ENCODE peak calls at places on chromosomes 13 and 19, in eight cellular contexts. One of them, this sample, is unnamed.

GRCh38 chr13:111213964-111214726 is 99.0 kb downstream of the ARHGEF7 start:
- DNase-seq in astrocyte of the spinal cord: no peak
- DNase-seq in OCI-LY7: peak
- DNase-seq in ascending aorta: no peak
- DNase-seq in lower leg skin: no peak
- DNase-seq in AG10803: no peak
- DNase-seq in neural progenitor cell: no peak
- DNase-seq in GM23338: peak
- DNase-seq in this sample: no peak

GRCh38 chr19:53555352-53555751 is 17.4 kb downstream of the ZNF331 start:
- DNase-seq in astrocyte of the spinal cord: no peak
- DNase-seq in OCI-LY7: no peak
- DNase-seq in ascending aorta: no peak
- DNase-seq in lower leg skin: no peak
- DNase-seq in AG10803: no peak
- DNase-seq in neural progenitor cell: no peak
- DNase-seq in GM23338: no peak
- DNase-seq in this sample: no peak

GRCh38 chr19:604355-604754 is 14.7 kb downstream of the HCN2 start:
- DNase-seq in astrocyte of the spinal cord: no peak
- DNase-seq in OCI-LY7: peak
- DNase-seq in ascending aorta: no peak
- DNase-seq in lower leg skin: no peak
- DNase-seq in AG10803: no peak
- DNase-seq in neural progenitor cell: no peak
- DNase-seq in GM23338: no peak
- DNase-seq in this sample: no peak

GRCh38 chr19:43715776-43716175 is at the start of gene IRGC:
- DNase-seq in astrocyte of the spinal cord: no peak
- DNase-seq in OCI-LY7: no peak
- DNase-seq in ascending aorta: no peak
- DNase-seq in lower leg skin: no peak
- DNase-seq in AG10803: no peak
- DNase-seq in neural progenitor cell: no peak
- DNase-seq in GM23338: no peak
- DNase-seq in this sample: no peak

GRCh38 chr13:56909896-56910600 is 230.7 kb upstream of the PRR20A start:
- DNase-seq in astrocyte of the spinal cord: no peak
- DNase-seq in OCI-LY7: no peak
- DNase-seq in ascending aorta: no peak
- DNase-seq in lower leg skin: no peak
- DNase-seq in AG10803: no peak
- DNase-seq in neural progenitor cell: no peak
- DNase-seq in GM23338: no peak
- DNase-seq in this sample: no peak

GRCh38 chr19:58007285-58007684 is 4.7 kb upstream of the ZNF606 start:
- DNase-seq in astrocyte of the spinal cord: no peak
- DNase-seq in OCI-LY7: peak
- DNase-seq in ascending aorta: no peak
- DNase-seq in lower leg skin: no peak
- DNase-seq in AG10803: no peak
- DNase-seq in neural progenitor cell: no peak
- DNase-seq in GM23338: peak
- DNase-seq in this sample: peak

GRCh38 chr19:47036233-47036651 is 12.2 kb downstream of the TMEM160 start:
- DNase-seq in astrocyte of the spinal cord: no peak
- DNase-seq in OCI-LY7: no peak
- DNase-seq in ascending aorta: no peak
- DNase-seq in lower leg skin: no peak
- DNase-seq in AG10803: peak
- DNase-seq in neural progenitor cell: peak
- DNase-seq in GM23338: no peak
- DNase-seq in this sample: no peak

GRCh38 chr13:39777527-39778061 is 122.1 kb downstream of the COG6 start:
- DNase-seq in astrocyte of the spinal cord: peak
- DNase-seq in OCI-LY7: peak
- DNase-seq in ascending aorta: no peak
- DNase-seq in lower leg skin: no peak
- DNase-seq in AG10803: peak
- DNase-seq in neural progenitor cell: peak
- DNase-seq in GM23338: peak
- DNase-seq in this sample: peak

GRCh38 chr13:30808600-30808999 is 73.3 kb downstream of the ALOX5AP start:
- DNase-seq in astrocyte of the spinal cord: no peak
- DNase-seq in OCI-LY7: no peak
- DNase-seq in ascending aorta: no peak
- DNase-seq in lower leg skin: no peak
- DNase-seq in AG10803: no peak
- DNase-seq in neural progenitor cell: no peak
- DNase-seq in GM23338: no peak
- DNase-seq in this sample: peak

DNA sequence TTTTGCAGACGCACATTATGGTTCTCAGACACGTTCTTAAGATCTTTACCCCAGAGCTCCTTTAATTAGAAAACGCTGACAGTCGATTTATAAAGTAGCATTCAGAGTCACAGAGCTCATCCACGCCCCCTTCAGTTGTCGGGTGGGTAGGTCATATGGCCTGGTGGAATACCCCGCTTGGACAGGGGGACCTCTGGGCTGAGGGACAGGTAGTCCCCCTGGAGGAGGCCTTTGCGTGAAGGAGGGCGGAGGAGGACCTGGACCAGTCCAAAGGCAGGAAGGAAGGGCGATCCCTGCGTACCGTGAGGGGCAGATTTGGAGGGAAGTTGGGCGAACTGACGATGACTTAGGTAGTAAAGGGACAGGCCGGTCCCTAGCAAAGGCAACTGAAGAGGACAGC is 20.5 kb downstream of the VASP start:
- DNase-seq in astrocyte of the spinal cord: no peak
- DNase-seq in OCI-LY7: no peak
- DNase-seq in ascending aorta: no peak
- DNase-seq in lower leg skin: no peak
- DNase-seq in AG10803: no peak
- DNase-seq in neural progenitor cell: peak
- DNase-seq in GM23338: peak
- DNase-seq in this sample: no peak
- TF ChIP-seq CTCF in astrocyte of the spinal cord: no peak
- TF ChIP-seq CTCF in OCI-LY7: no peak
- TF ChIP-seq CTCF in ascending aorta: no peak
- TF ChIP-seq CTCF in lower leg skin: no peak
- TF ChIP-seq CTCF in AG10803: no peak
- TF ChIP-seq CTCF in neural progenitor cell: peak
- TF ChIP-seq CTCF in GM23338: peak
- TF ChIP-seq CTCF in this sample: no peak

GRCh38 chr19:4676955-4677731 is 7.0 kb upstream of the MYDGF start:
- DNase-seq in astrocyte of the spinal cord: peak
- DNase-seq in OCI-LY7: peak
- DNase-seq in ascending aorta: no peak
- DNase-seq in lower leg skin: no peak
- DNase-seq in AG10803: peak
- DNase-seq in neural progenitor cell: peak
- DNase-seq in GM23338: peak
- DNase-seq in this sample: peak
- H3K4me3 ChIP-seq in astrocyte of the spinal cord: no peak
- H3K4me3 ChIP-seq in OCI-LY7: no peak
- H3K4me3 ChIP-seq in ascending aorta: no peak
- H3K4me3 ChIP-seq in lower leg skin: no peak
- H3K4me3 ChIP-seq in AG10803: no peak
- H3K4me3 ChIP-seq in neural progenitor cell: no peak
- H3K4me3 ChIP-seq in GM23338: no peak
- H3K4me3 ChIP-seq in this sample: no peak

GRCh38 chr13:47858042-47858677 is 142.9 kb downstream of the SUCLA2 start:
- DNase-seq in astrocyte of the spinal cord: no peak
- DNase-seq in OCI-LY7: no peak
- DNase-seq in ascending aorta: no peak
- DNase-seq in lower leg skin: no peak
- DNase-seq in AG10803: no peak
- DNase-seq in neural progenitor cell: no peak
- DNase-seq in GM23338: no peak
- DNase-seq in this sample: no peak
- TF ChIP-seq CTCF in astrocyte of the spinal cord: no peak
- TF ChIP-seq CTCF in OCI-LY7: no peak
- TF ChIP-seq CTCF in ascending aorta: no peak
- TF ChIP-seq CTCF in lower leg skin: no peak
- TF ChIP-seq CTCF in AG10803: no peak
- TF ChIP-seq CTCF in neural progenitor cell: no peak
- TF ChIP-seq CTCF in GM23338: no peak
- TF ChIP-seq CTCF in this sample: no peak

DNA sequence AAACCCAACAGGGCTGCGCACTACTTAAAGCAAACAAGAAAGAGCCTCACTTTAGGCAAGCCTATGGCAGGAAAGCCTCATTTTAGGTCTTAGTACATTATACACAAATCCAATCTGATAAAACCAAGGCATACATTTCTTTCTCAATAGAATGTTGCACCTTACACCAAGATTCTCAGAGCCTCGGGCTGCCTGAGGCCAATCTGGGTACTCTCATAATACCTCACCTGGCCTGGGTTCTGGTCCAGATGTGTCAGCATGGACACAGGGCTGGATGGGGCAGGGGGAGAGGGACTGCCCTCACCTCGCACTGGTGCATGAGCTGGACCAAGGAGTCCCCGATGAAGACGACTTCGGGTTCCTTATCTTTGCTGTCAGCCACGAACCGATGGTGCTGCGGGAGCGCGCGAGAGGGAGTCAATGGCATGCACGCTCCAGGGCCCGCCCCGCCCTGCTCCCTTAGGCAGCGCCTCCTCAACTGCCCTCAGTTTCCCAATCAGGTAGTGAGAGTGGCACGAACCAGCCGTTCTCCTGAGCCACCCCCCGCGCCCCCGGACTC is at the start of gene PRR19:
- DNase-seq in astrocyte of the spinal cord: no peak
- DNase-seq in OCI-LY7: peak
- DNase-seq in ascending aorta: no peak
- DNase-seq in lower leg skin: no peak
- DNase-seq in AG10803: no peak
- DNase-seq in neural progenitor cell: peak
- DNase-seq in GM23338: peak
- DNase-seq in this sample: no peak
- H3K4me3 ChIP-seq in astrocyte of the spinal cord: peak
- H3K4me3 ChIP-seq in OCI-LY7: peak
- H3K4me3 ChIP-seq in ascending aorta: peak
- H3K4me3 ChIP-seq in lower leg skin: peak
- H3K4me3 ChIP-seq in AG10803: peak
- H3K4me3 ChIP-seq in neural progenitor cell: peak
- H3K4me3 ChIP-seq in GM23338: peak
- H3K4me3 ChIP-seq in this sample: peak

GRCh38 chr13:105513448-105513847 is 1022.0 kb downstream of the EFNB2 start:
- DNase-seq in astrocyte of the spinal cord: no peak
- DNase-seq in OCI-LY7: no peak
- DNase-seq in ascending aorta: no peak
- DNase-seq in lower leg skin: no peak
- DNase-seq in AG10803: no peak
- DNase-seq in neural progenitor cell: peak
- DNase-seq in GM23338: no peak
- DNase-seq in this sample: peak
- TF ChIP-seq CTCF in astrocyte of the spinal cord: no peak
- TF ChIP-seq CTCF in OCI-LY7: no peak
- TF ChIP-seq CTCF in ascending aorta: no peak
- TF ChIP-seq CTCF in lower leg skin: no peak
- TF ChIP-seq CTCF in AG10803: no peak
- TF ChIP-seq CTCF in neural progenitor cell: no peak
- TF ChIP-seq CTCF in GM23338: peak
- TF ChIP-seq CTCF in this sample: no peak

This sample was measured in choroid plexus epithelial cell.